ENCODE peak calls at places on chromosomes 13 and 19, in five cellular contexts. One of them, this sample, is unnamed.

GRCh38 chr13:43786766-43787517 is at the start of gene ENOX1:
- DNase-seq in nephron progenitor cell: peak; percentile 76
- DNase-seq in foreskin melanocyte: peak; percentile 46
- DNase-seq in fibroblast of the conjunctiva: peak; percentile 63
- DNase-seq in AG04450: peak; percentile 49
- DNase-seq in this sample: peak; percentile 67

GRCh38 chr19:9913237-9914000 is 22.9 kb downstream of the OLFM2 start:
- DNase-seq in AG04450: no peak
- DNase-seq in nephron progenitor cell: peak; percentile 66
- DNase-seq in foreskin melanocyte: no peak
- DNase-seq in fibroblast of the conjunctiva: no peak
- DNase-seq in this sample: peak; percentile 86

GRCh38 chr13:31051999-31052398 is 109.7 kb downstream of the HSPH1 start:
- DNase-seq in fibroblast of the conjunctiva: no peak
- DNase-seq in nephron progenitor cell: no peak
- DNase-seq in foreskin melanocyte: no peak
- DNase-seq in AG04450: no peak
- DNase-seq in this sample: peak; percentile 33

GRCh38 chr19:2511570-2511969 is 35.6 kb downstream of the GADD45B start:
- DNase-seq in fibroblast of the conjunctiva: no peak
- DNase-seq in nephron progenitor cell: no peak
- DNase-seq in AG04450: no peak
- DNase-seq in foreskin melanocyte: no peak
- DNase-seq in this sample: no peak

GRCh38 chr19:38036707-38037106 is 129.7 kb downstream of the SIPA1L3 start:
- DNase-seq in nephron progenitor cell: no peak
- DNase-seq in foreskin melanocyte: no peak
- DNase-seq in fibroblast of the conjunctiva: no peak
- DNase-seq in AG04450: no peak
- DNase-seq in this sample: no peak

GRCh38 chr19:512548-513365 is 5.5 kb downstream of the TPGS1 start:
- DNase-seq in foreskin melanocyte: no peak
- DNase-seq in fibroblast of the conjunctiva: no peak
- DNase-seq in nephron progenitor cell: peak; percentile 63
- DNase-seq in AG04450: no peak
- DNase-seq in this sample: no peak

GRCh38 chr19:15248106-15248505 is 15.9 kb upstream of the EPHX3 start:
- DNase-seq in AG04450: no peak
- DNase-seq in foreskin melanocyte: no peak
- DNase-seq in fibroblast of the conjunctiva: no peak
- DNase-seq in nephron progenitor cell: no peak
- DNase-seq in this sample: no peak

GRCh38 chr13:64758520-64758919 is 2471.6 kb downstream of the PCDH9 start:
- DNase-seq in AG04450: no peak
- DNase-seq in nephron progenitor cell: no peak
- DNase-seq in fibroblast of the conjunctiva: no peak
- DNase-seq in foreskin melanocyte: no peak
- DNase-seq in this sample: peak; percentile 13

GRCh38 chr19:39110263-39110967 is 15.2 kb upstream of the PAK4 start:
- DNase-seq in fibroblast of the conjunctiva: no peak
- DNase-seq in AG04450: no peak
- DNase-seq in nephron progenitor cell: peak; percentile 67
- DNase-seq in foreskin melanocyte: no peak
- DNase-seq in this sample: peak; percentile 87

GRCh38 chr19:23075031-23075733 is 41.6 kb upstream of the ZNF730 start:
- DNase-seq in nephron progenitor cell: peak; percentile 79
- DNase-seq in AG04450: peak; percentile 41
- DNase-seq in foreskin melanocyte: peak; percentile 64
- DNase-seq in fibroblast of the conjunctiva: peak; percentile 53
- DNase-seq in this sample: peak; percentile 85

GRCh38 chr13:29654384-29654783 is 58.9 kb upstream of the SLC7A1 start:
- DNase-seq in nephron progenitor cell: no peak
- DNase-seq in AG04450: no peak
- DNase-seq in foreskin melanocyte: no peak
- DNase-seq in fibroblast of the conjunctiva: no peak
- DNase-seq in this sample: no peak

This sample was measured in iPS-NIHi11.